ENCODE peak calls at places on chromosome 1, in nine cellular contexts. A, Q, M, U, O, Z, L, R and J are unnamed samples.

GRCh38 chr1:76843821-76844448 is 23.3 kb upstream of the ST6GALNAC5 start:
- DNase-seq in Q (no peak), O (no peak), L (no peak), R (no peak), U (no peak), A (no peak), Z (no peak), M (no peak), J (no peak)

GRCh38 chr1:115558275-115558674 is 83.5 kb upstream of the VANGL1 start:
- DNase-seq in Q (no peak), L (no peak), M (no peak), O (no peak), R (no peak), A (no peak), Z (no peak), U (no peak), J (no peak)

GRCh38 chr1:235866207-235866912 is at the start of gene LYST:
- DNase-seq in Z (peak; percentile 61), Q (peak; percentile 61), M (peak; percentile 56), O (peak; percentile 51), U (peak; percentile 45), R (peak; percentile 46), A (no peak), L (peak; percentile 54), J (peak; percentile 65)

GRCh38 chr1:185804206-185804605 is 70.0 kb downstream of the HMCN1 start:
- DNase-seq in Q (peak; percentile 17), Z (no peak), L (no peak), U (no peak), O (no peak), A (no peak), R (no peak), M (no peak), J (no peak)

GRCh38 chr1:1259540-1259939 is 13.0 kb upstream of the C1QTNF12 start:
- DNase-seq in R (no peak), L (no peak), U (no peak), A (no peak), O (no peak), Z (no peak), M (no peak), Q (no peak), J (no peak)

GRCh38 chr1:4960336-4960735 is 305.9 kb downstream of the AJAP1 start:
- DNase-seq in Z (no peak), M (no peak), U (no peak), Q (no peak), A (no peak), L (no peak), R (no peak), O (no peak), J (no peak)

GRCh38 chr1:8517579-8518489 is 199.9 kb downstream of the SLC45A1 start:
- DNase-seq in O (no peak), A (no peak), U (no peak), M (no peak), Q (no peak), L (no peak), Z (no peak), R (no peak), J (no peak)

GRCh38 chr1:233625510-233625981 is 11.6 kb downstream of the KCNK1 start:
- DNase-seq in Z (no peak), O (no peak), L (no peak), U (no peak), A (no peak), R (no peak), Q (no peak), M (no peak), J (no peak)